ENCODE peak calls at places on chromosomes 5 and 9, in six cellular contexts. Z is endothelial cell of umbilical vein, B is WTC11, Y is A549, U is K562, R is HepG2. E is an unnamed sample.

GRCh38 chr5:173640166-173640804 is 23.8 kb upstream of the BOD1 start:
- DNase-seq in Z (no peak), B (no peak), Y (no peak), U (no peak), R (no peak), E (no peak)

GRCh38 chr9:130662099-130662926 is 2.1 kb upstream of the PRDM12 start:
- DNase-seq in Z (no peak), B (peak), Y (no peak), U (no peak), R (no peak), E (no peak)

GRCh38 chr9:70551391-70551790 is 136.9 kb upstream of the KLF9 start:
- DNase-seq in Z (no peak), B (no peak), Y (no peak), U (no peak), R (no peak), E (no peak)

GRCh38 chr9:23686257-23686656 is 139.8 kb downstream of the ELAVL2 start:
- DNase-seq in Z (no peak), B (no peak), Y (no peak), U (no peak), R (no peak), E (no peak)

GRCh38 chr5:94375801-94376200 is 242.6 kb downstream of the KIAA0825 start:
- DNase-seq in Z (peak), B (no peak), Y (no peak), U (no peak), R (no peak), E (no peak)

GRCh38 chr5:170076211-170076610 is 29.5 kb upstream of the FOXI1 start:
- DNase-seq in Z (no peak), B (no peak), Y (no peak), U (no peak), R (no peak), E (no peak)

GRCh38 chr9:29456940-29457339 is 1883.7 kb upstream of the C9orf72 start:
- DNase-seq in Z (no peak), B (no peak), Y (no peak), U (no peak), R (no peak), E (no peak)

GRCh38 chr5:102312586-102312985 is 16.5 kb upstream of the SLCO4C1 start:
- DNase-seq in Z (no peak), B (no peak), Y (no peak), U (no peak), R (no peak), E (no peak)

GRCh38 chr5:172766287-172767104 is 4.5 kb downstream of the DUSP1 start:
- DNase-seq in Z (peak), B (no peak), Y (no peak), U (no peak), R (peak), E (no peak)

GRCh38 chr5:2739360-2740050 is 12.0 kb downstream of the IRX2 start:
- DNase-seq in Z (no peak), B (peak), Y (no peak), U (no peak), R (no peak), E (peak)

GRCh38 chr5:144187699-144188294 is 17.1 kb downstream of the KCTD16 start:
- DNase-seq in Z (peak), B (no peak), Y (peak), U (no peak), R (peak), E (no peak)

GRCh38 chr5:31362931-31363568 is 168.8 kb downstream of the DROSHA start:
- DNase-seq in Z (no peak), B (no peak), Y (no peak), U (no peak), R (no peak), E (no peak)

GRCh38 chr5:34930870-34931269 is 1.5 kb downstream of the DNAJC21 start:
- DNase-seq in Z (no peak), B (no peak), Y (no peak), U (no peak), R (no peak), E (no peak)

GRCh38 chr5:87122171-87122977 is 145.3 kb upstream of the RASA1 start:
- DNase-seq in Z (no peak), B (no peak), Y (no peak), U (no peak), R (peak), E (no peak)

GRCh38 chr5:167346461-167346860 is 945.0 kb upstream of the WWC1 start:
- DNase-seq in Z (no peak), B (no peak), Y (no peak), U (no peak), R (no peak), E (no peak)

GRCh38 chr5:111043712-111044506 is 27.6 kb upstream of the TSLP start:
- DNase-seq in Z (no peak), B (peak), Y (no peak), U (no peak), R (no peak), E (peak)

GRCh38 chr5:108312258-108312657 is 69.6 kb downstream of the FBXL17 start:
- DNase-seq in Z (no peak), B (no peak), Y (no peak), U (no peak), R (no peak), E (no peak)

GRCh38 chr9:102185371-102185770 is 446.9 kb upstream of the GRIN3A start:
- DNase-seq in Z (no peak), B (no peak), Y (no peak), U (no peak), R (no peak), E (no peak)

GRCh38 chr5:123035950-123036390 is 555 bp downstream of the PPIC start:
- DNase-seq in Z (peak), B (peak), Y (peak), U (peak), R (peak), E (peak)

GRCh38 chr9:111890254-111890791 is 6.3 kb upstream of the UGCG start:
- DNase-seq in Z (no peak), B (no peak), Y (no peak), U (no peak), R (peak), E (no peak)

GRCh38 chr9:82223442-82223841 is 234.9 kb downstream of the SPATA31D1 start:
- DNase-seq in Z (no peak), B (no peak), Y (no peak), U (no peak), R (no peak), E (no peak)

GRCh38 chr9:138010274-138010800 is 132.8 kb downstream of the CACNA1B start:
- DNase-seq in Z (no peak), B (no peak), Y (no peak), U (peak), R (no peak), E (no peak)

GRCh38 chr9:129102791-129103594 is 7.6 kb downstream of the CRAT start:
- DNase-seq in Z (peak), B (peak), Y (peak), U (peak), R (peak), E (peak)

GRCh38 chr9:89530721-89531120 is 32.8 kb upstream of the SEMA4D start:
- DNase-seq in Z (no peak), B (no peak), Y (no peak), U (no peak), R (no peak), E (no peak)

GRCh38 chr5:33834334-33834733 is 57.5 kb downstream of the ADAMTS12 start:
- DNase-seq in Z (no peak), B (no peak), Y (no peak), U (no peak), R (no peak), E (no peak)

GRCh38 chr5:90802695-90803317 is 244.2 kb downstream of the ADGRV1 start:
- DNase-seq in Z (peak), B (peak), Y (peak), U (peak), R (peak), E (no peak)

GRCh38 chr9:37337301-37337905 is 85.1 kb upstream of the GRHPR start:
- DNase-seq in Z (no peak), B (no peak), Y (no peak), U (peak), R (no peak), E (no peak)

GRCh38 chr5:139164020-139164419 is 34.1 kb downstream of the SIL1 start:
- DNase-seq in Z (peak), B (no peak), Y (no peak), U (no peak), R (no peak), E (no peak)

GRCh38 chr5:98872679-98873078 is 56.1 kb downstream of the CHD1 start:
- DNase-seq in Z (no peak), B (no peak), Y (no peak), U (no peak), R (no peak), E (no peak)

GRCh38 chr5:101590384-101590783 is 687.3 kb upstream of the ST8SIA4 start:
- DNase-seq in Z (no peak), B (peak), Y (no peak), U (no peak), R (no peak), E (no peak)

GRCh38 chr9:36560813-36561212 is 11.9 kb upstream of the MELK start:
- DNase-seq in Z (no peak), B (no peak), Y (no peak), U (no peak), R (no peak), E (no peak)

GRCh38 chr5:108945094-108945493 is 197.4 kb downstream of the FER start:
- DNase-seq in Z (no peak), B (no peak), Y (no peak), U (no peak), R (no peak), E (no peak)

GRCh38 chr5:56585466-56585865 is 229.9 kb upstream of the MAP3K1 start:
- DNase-seq in Z (peak), B (no peak), Y (no peak), U (no peak), R (no peak), E (no peak)

GRCh38 chr5:112331892-112332291 is 87.2 kb downstream of the EPB41L4A start:
- DNase-seq in Z (peak), B (no peak), Y (no peak), U (no peak), R (no peak), E (no peak)

GRCh38 chr5:572398-573019 is 39.6 kb upstream of the CEP72 start:
- DNase-seq in Z (no peak), B (no peak), Y (no peak), U (no peak), R (no peak), E (no peak)

GRCh38 chr5:163408311-163408923 is 29.0 kb upstream of the CCNG1 start:
- DNase-seq in Z (peak), B (peak), Y (peak), U (peak), R (peak), E (no peak)

GRCh38 chr5:174793684-174794328 is 69.4 kb downstream of the MSX2 start:
- DNase-seq in Z (peak), B (peak), Y (no peak), U (peak), R (peak), E (peak)

GRCh38 chr5:158839638-158840037 is 260.1 kb downstream of the EBF1 start:
- DNase-seq in Z (no peak), B (no peak), Y (no peak), U (no peak), R (no peak), E (no peak)

GRCh38 chr5:160460377-160461049 is 38.9 kb downstream of the PTTG1 start:
- DNase-seq in Z (no peak), B (no peak), Y (no peak), U (no peak), R (no peak), E (no peak)
- TF ChIP-seq CTCF in Z (peak), B (no peak), Y (no peak), U (peak), R (no peak), E (no peak)

DNA sequence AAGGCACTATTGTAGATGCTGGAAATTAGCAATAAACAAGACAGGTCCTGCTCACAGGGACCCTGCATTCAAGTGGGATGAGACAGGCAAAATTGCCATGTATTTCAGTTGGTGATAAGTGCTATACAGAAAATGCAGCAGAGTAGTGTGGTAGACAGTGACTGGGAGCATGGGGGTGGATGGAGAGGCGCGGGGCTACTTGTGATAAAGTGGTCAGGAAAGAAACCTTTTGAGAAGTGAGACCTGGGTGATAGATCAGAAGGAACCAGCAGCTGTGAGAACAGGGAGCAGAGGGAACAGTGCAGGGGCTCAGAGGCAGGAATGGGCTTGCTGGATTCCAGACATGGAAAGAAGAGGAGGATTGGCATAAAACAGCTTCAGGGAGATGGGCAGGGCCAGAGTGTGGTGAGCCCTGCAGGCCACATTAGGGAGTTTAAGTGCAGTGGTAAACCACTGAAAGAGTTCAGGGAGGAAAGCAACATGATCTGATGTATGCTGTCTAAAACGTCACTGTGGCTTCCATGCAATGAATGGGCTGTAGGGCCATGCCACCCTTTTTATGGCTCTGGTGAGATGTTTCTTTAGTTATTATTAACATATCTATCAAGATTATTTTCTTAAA is 7.3 kb downstream of the CRHBP start:
- DNase-seq in Z (no peak), B (peak), Y (no peak), U (no peak), R (no peak), E (no peak)
- TF ChIP-seq JUN in Z (no peak), B (no peak), Y (no peak), U (no peak), R (no peak), E (no peak)

DNA sequence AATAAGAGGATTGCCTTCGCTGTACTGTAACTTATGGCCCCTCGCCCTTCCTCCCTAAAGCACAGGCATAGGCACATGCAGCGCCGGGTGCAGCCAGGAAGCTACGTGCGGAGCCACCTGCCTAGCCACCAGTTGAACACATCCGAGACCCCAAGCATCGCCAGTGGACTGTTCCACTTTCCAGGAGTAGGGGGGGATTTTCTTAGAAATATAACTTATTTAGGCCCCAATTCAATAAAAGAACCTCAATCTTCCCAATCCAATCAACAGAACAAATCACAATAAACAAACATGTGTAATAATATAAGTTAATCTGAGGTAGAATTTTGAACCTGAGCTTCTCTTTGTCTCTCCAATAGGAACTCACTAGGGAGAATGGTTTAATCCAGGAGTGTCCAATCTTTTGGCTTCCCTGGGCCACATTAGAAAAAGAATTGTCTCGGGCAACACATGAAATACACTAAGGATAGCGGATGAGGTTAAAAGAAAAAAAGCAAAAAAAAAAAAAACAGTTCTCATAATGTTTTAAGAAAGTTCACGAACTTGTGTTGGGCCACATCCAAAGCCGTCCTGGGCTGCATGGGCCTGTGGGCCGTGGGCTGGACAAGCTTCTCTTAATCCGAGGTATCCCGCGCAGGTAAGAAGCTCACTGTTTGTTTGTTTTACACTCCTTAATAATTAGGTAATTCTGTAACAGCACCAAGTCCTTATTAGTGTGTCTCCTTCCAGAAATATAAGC is 22.0 kb upstream of the NIPBL start:
- DNase-seq in Z (no peak), B (peak), Y (no peak), U (no peak), R (no peak), E (no peak)
- TF ChIP-seq CTCF in Z (no peak), B (no peak), Y (no peak), U (no peak), R (no peak), E (no peak)

DNA sequence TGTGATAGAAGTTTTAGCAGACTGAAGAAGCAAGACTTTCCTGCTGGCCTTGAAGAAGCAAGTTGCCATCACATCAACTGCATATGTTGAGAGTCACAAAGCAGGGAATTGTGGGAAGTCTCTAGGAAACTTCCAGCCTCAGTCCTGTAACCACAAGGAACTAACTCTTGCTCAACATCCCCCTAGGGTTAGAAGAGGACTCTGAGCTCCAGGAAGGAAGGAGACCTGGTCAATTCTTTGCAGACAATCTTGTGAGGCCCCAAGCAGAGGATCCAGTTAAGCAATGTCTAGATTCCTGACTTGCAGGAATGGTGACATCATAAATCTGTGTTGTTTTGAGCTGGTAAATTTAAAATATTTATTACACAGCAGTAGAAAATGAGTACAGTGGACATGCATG is 18.6 kb upstream of the ZNF366 start:
- DNase-seq in Z (no peak), B (no peak), Y (no peak), U (no peak), R (no peak), E (no peak)
- TF ChIP-seq JUN in Z (no peak), B (no peak), Y (no peak), U (no peak), R (no peak), E (no peak)